ENCODE peak calls at places on chromosomes 6 and 20, in ten cellular contexts. One of them, this sample, is unnamed.

GRCh38 chr6:46104209-46104608 is 25.6 kb upstream of the ENPP4 start:
- DNase-seq in A172: no peak
- DNase-seq in anterior cingulate cortex: no peak
- DNase-seq in glutamatergic neuron: no peak
- DNase-seq in globus pallidus: no peak
- DNase-seq in stimulated activated CD4-positive, alpha-beta T cell treated with anti-CD3 and anti-CD28 coated beads, Interleukin-15, amount 100 ng/mL, for 1 hour: no peak
- DNase-seq in lung: no peak
- DNase-seq in A673: no peak
- DNase-seq in SW 1271: no peak
- DNase-seq in choroid plexus epithelial cell: no peak
- DNase-seq in this sample: no peak

GRCh38 chr20:13684566-13685222 is 46.0 kb upstream of the TASP1 start:
- DNase-seq in A172: no peak
- DNase-seq in anterior cingulate cortex: no peak
- DNase-seq in glutamatergic neuron: no peak
- DNase-seq in globus pallidus: no peak
- DNase-seq in stimulated activated CD4-positive, alpha-beta T cell treated with anti-CD3 and anti-CD28 coated beads, Interleukin-15, amount 100 ng/mL, for 1 hour: no peak
- DNase-seq in lung: no peak
- DNase-seq in A673: no peak
- DNase-seq in SW 1271: no peak
- DNase-seq in choroid plexus epithelial cell: no peak
- DNase-seq in this sample: no peak

GRCh38 chr6:13807691-13808090 is 6.7 kb downstream of the MCUR1 start:
- DNase-seq in A172: peak; percentile 55
- DNase-seq in anterior cingulate cortex: no peak
- DNase-seq in glutamatergic neuron: no peak
- DNase-seq in globus pallidus: no peak
- DNase-seq in stimulated activated CD4-positive, alpha-beta T cell treated with anti-CD3 and anti-CD28 coated beads, Interleukin-15, amount 100 ng/mL, for 1 hour: no peak
- DNase-seq in lung: no peak
- DNase-seq in A673: no peak
- DNase-seq in SW 1271: no peak
- DNase-seq in choroid plexus epithelial cell: peak; percentile 25
- DNase-seq in this sample: no peak

GRCh38 chr20:56360133-56360898 is 1.5 kb downstream of the FAM210B start:
- DNase-seq in A172: no peak
- DNase-seq in anterior cingulate cortex: no peak
- DNase-seq in glutamatergic neuron: no peak
- DNase-seq in globus pallidus: no peak
- DNase-seq in stimulated activated CD4-positive, alpha-beta T cell treated with anti-CD3 and anti-CD28 coated beads, Interleukin-15, amount 100 ng/mL, for 1 hour: no peak
- DNase-seq in lung: no peak
- DNase-seq in A673: no peak
- DNase-seq in SW 1271: no peak
- DNase-seq in choroid plexus epithelial cell: no peak
- DNase-seq in this sample: no peak

GRCh38 chr20:58714340-58714922 is 21.8 kb downstream of the NPEPL1 start:
- DNase-seq in A172: no peak
- DNase-seq in anterior cingulate cortex: no peak
- DNase-seq in glutamatergic neuron: no peak
- DNase-seq in globus pallidus: no peak
- DNase-seq in stimulated activated CD4-positive, alpha-beta T cell treated with anti-CD3 and anti-CD28 coated beads, Interleukin-15, amount 100 ng/mL, for 1 hour: no peak
- DNase-seq in lung: peak; percentile 25
- DNase-seq in A673: no peak
- DNase-seq in SW 1271: no peak
- DNase-seq in choroid plexus epithelial cell: no peak
- DNase-seq in this sample: no peak

GRCh38 chr6:3329491-3330051 is 70.8 kb downstream of the PSMG4 start:
- DNase-seq in A172: no peak
- DNase-seq in anterior cingulate cortex: no peak
- DNase-seq in glutamatergic neuron: peak; percentile 5
- DNase-seq in globus pallidus: no peak
- DNase-seq in stimulated activated CD4-positive, alpha-beta T cell treated with anti-CD3 and anti-CD28 coated beads, Interleukin-15, amount 100 ng/mL, for 1 hour: no peak
- DNase-seq in lung: no peak
- DNase-seq in A673: no peak
- DNase-seq in SW 1271: no peak
- DNase-seq in choroid plexus epithelial cell: no peak
- DNase-seq in this sample: no peak

GRCh38 chr6:82331031-82331773 is 32.4 kb upstream of the TPBG start:
- DNase-seq in A172: peak; percentile 45
- DNase-seq in anterior cingulate cortex: no peak
- DNase-seq in glutamatergic neuron: no peak
- DNase-seq in globus pallidus: no peak
- DNase-seq in stimulated activated CD4-positive, alpha-beta T cell treated with anti-CD3 and anti-CD28 coated beads, Interleukin-15, amount 100 ng/mL, for 1 hour: no peak
- DNase-seq in lung: no peak
- DNase-seq in A673: peak; percentile 68
- DNase-seq in SW 1271: peak; percentile 29
- DNase-seq in choroid plexus epithelial cell: peak; percentile 62
- DNase-seq in this sample: no peak

GRCh38 chr20:54208492-54209044 is 681 bp downstream of the PFDN4 start:
- DNase-seq in A172: peak; percentile 42
- DNase-seq in anterior cingulate cortex: no peak
- DNase-seq in glutamatergic neuron: no peak
- DNase-seq in globus pallidus: peak; percentile 18
- DNase-seq in stimulated activated CD4-positive, alpha-beta T cell treated with anti-CD3 and anti-CD28 coated beads, Interleukin-15, amount 100 ng/mL, for 1 hour: no peak
- DNase-seq in lung: no peak
- DNase-seq in A673: peak; percentile 12
- DNase-seq in SW 1271: peak; percentile 31
- DNase-seq in choroid plexus epithelial cell: peak; percentile 79
- DNase-seq in this sample: no peak

GRCh38 chr6:126767741-126768140 is 350.7 kb upstream of the RSPO3 start:
- DNase-seq in A172: no peak
- DNase-seq in anterior cingulate cortex: no peak
- DNase-seq in glutamatergic neuron: no peak
- DNase-seq in globus pallidus: no peak
- DNase-seq in stimulated activated CD4-positive, alpha-beta T cell treated with anti-CD3 and anti-CD28 coated beads, Interleukin-15, amount 100 ng/mL, for 1 hour: no peak
- DNase-seq in lung: no peak
- DNase-seq in A673: no peak
- DNase-seq in SW 1271: no peak
- DNase-seq in choroid plexus epithelial cell: no peak
- DNase-seq in this sample: no peak

GRCh38 chr6:6314601-6315000 is 5.9 kb downstream of the F13A1 start:
- DNase-seq in A172: no peak
- DNase-seq in anterior cingulate cortex: no peak
- DNase-seq in glutamatergic neuron: no peak
- DNase-seq in globus pallidus: no peak
- DNase-seq in stimulated activated CD4-positive, alpha-beta T cell treated with anti-CD3 and anti-CD28 coated beads, Interleukin-15, amount 100 ng/mL, for 1 hour: no peak
- DNase-seq in lung: no peak
- DNase-seq in A673: no peak
- DNase-seq in SW 1271: no peak
- DNase-seq in choroid plexus epithelial cell: no peak
- DNase-seq in this sample: no peak

GRCh38 chr6:156280131-156280530 is 497.0 kb upstream of the ARID1B start:
- DNase-seq in A172: no peak
- DNase-seq in anterior cingulate cortex: no peak
- DNase-seq in glutamatergic neuron: no peak
- DNase-seq in globus pallidus: no peak
- DNase-seq in stimulated activated CD4-positive, alpha-beta T cell treated with anti-CD3 and anti-CD28 coated beads, Interleukin-15, amount 100 ng/mL, for 1 hour: no peak
- DNase-seq in lung: no peak
- DNase-seq in A673: no peak
- DNase-seq in SW 1271: no peak
- DNase-seq in choroid plexus epithelial cell: no peak
- DNase-seq in this sample: no peak

GRCh38 chr20:16477632-16478031 is 95.6 kb downstream of the KIF16B start:
- DNase-seq in A172: no peak
- DNase-seq in anterior cingulate cortex: no peak
- DNase-seq in glutamatergic neuron: no peak
- DNase-seq in globus pallidus: no peak
- DNase-seq in stimulated activated CD4-positive, alpha-beta T cell treated with anti-CD3 and anti-CD28 coated beads, Interleukin-15, amount 100 ng/mL, for 1 hour: no peak
- DNase-seq in lung: no peak
- DNase-seq in A673: no peak
- DNase-seq in SW 1271: no peak
- DNase-seq in choroid plexus epithelial cell: peak; percentile 41
- DNase-seq in this sample: no peak

GRCh38 chr6:4935981-4936680 is 67.7 kb downstream of the RPP40 start:
- DNase-seq in A172: no peak
- DNase-seq in anterior cingulate cortex: no peak
- DNase-seq in glutamatergic neuron: no peak
- DNase-seq in globus pallidus: no peak
- DNase-seq in stimulated activated CD4-positive, alpha-beta T cell treated with anti-CD3 and anti-CD28 coated beads, Interleukin-15, amount 100 ng/mL, for 1 hour: no peak
- DNase-seq in lung: no peak
- DNase-seq in A673: peak; percentile 68
- DNase-seq in SW 1271: no peak
- DNase-seq in choroid plexus epithelial cell: no peak
- DNase-seq in this sample: no peak

GRCh38 chr6:10540073-10540746 is 19.1 kb downstream of the GCNT2 start:
- DNase-seq in A172: no peak
- DNase-seq in anterior cingulate cortex: no peak
- DNase-seq in glutamatergic neuron: no peak
- DNase-seq in globus pallidus: no peak
- DNase-seq in stimulated activated CD4-positive, alpha-beta T cell treated with anti-CD3 and anti-CD28 coated beads, Interleukin-15, amount 100 ng/mL, for 1 hour: no peak
- DNase-seq in lung: no peak
- DNase-seq in A673: no peak
- DNase-seq in SW 1271: no peak
- DNase-seq in choroid plexus epithelial cell: no peak
- DNase-seq in this sample: no peak

GRCh38 chr6:6834356-6835342 is 246.1 kb downstream of the LY86 start:
- DNase-seq in A172: no peak
- DNase-seq in anterior cingulate cortex: no peak
- DNase-seq in glutamatergic neuron: no peak
- DNase-seq in globus pallidus: no peak
- DNase-seq in stimulated activated CD4-positive, alpha-beta T cell treated with anti-CD3 and anti-CD28 coated beads, Interleukin-15, amount 100 ng/mL, for 1 hour: no peak
- DNase-seq in lung: peak; percentile 70
- DNase-seq in A673: no peak
- DNase-seq in SW 1271: no peak
- DNase-seq in choroid plexus epithelial cell: no peak
- DNase-seq in this sample: no peak

GRCh38 chr6:88290432-88290831 is 124.3 kb upstream of the CNR1 start:
- DNase-seq in A172: no peak
- DNase-seq in anterior cingulate cortex: no peak
- DNase-seq in glutamatergic neuron: no peak
- DNase-seq in globus pallidus: no peak
- DNase-seq in stimulated activated CD4-positive, alpha-beta T cell treated with anti-CD3 and anti-CD28 coated beads, Interleukin-15, amount 100 ng/mL, for 1 hour: no peak
- DNase-seq in lung: no peak
- DNase-seq in A673: no peak
- DNase-seq in SW 1271: no peak
- DNase-seq in choroid plexus epithelial cell: no peak
- DNase-seq in this sample: no peak

GRCh38 chr6:113856011-113856551 is 1.1 kb upstream of the MARCKS start:
- DNase-seq in A172: peak; percentile 23
- DNase-seq in anterior cingulate cortex: peak; percentile 67
- DNase-seq in glutamatergic neuron: peak; percentile 46
- DNase-seq in globus pallidus: peak; percentile 66
- DNase-seq in stimulated activated CD4-positive, alpha-beta T cell treated with anti-CD3 and anti-CD28 coated beads, Interleukin-15, amount 100 ng/mL, for 1 hour: no peak
- DNase-seq in lung: no peak
- DNase-seq in A673: peak; percentile 67
- DNase-seq in SW 1271: no peak
- DNase-seq in choroid plexus epithelial cell: peak; percentile 76
- DNase-seq in this sample: peak; percentile 31

GRCh38 chr6:39791850-39792500 is at the start of gene DAAM2:
- DNase-seq in A172: no peak
- DNase-seq in anterior cingulate cortex: no peak
- DNase-seq in glutamatergic neuron: peak; percentile 67
- DNase-seq in globus pallidus: peak; percentile 74
- DNase-seq in stimulated activated CD4-positive, alpha-beta T cell treated with anti-CD3 and anti-CD28 coated beads, Interleukin-15, amount 100 ng/mL, for 1 hour: no peak
- DNase-seq in lung: peak; percentile 50
- DNase-seq in A673: peak; percentile 64
- DNase-seq in SW 1271: no peak
- DNase-seq in choroid plexus epithelial cell: peak; percentile 43
- DNase-seq in this sample: peak; percentile 46

GRCh38 chr20:18916886-18917785 is 103.6 kb downstream of the SCP2D1 start:
- DNase-seq in A172: peak; percentile 83
- DNase-seq in anterior cingulate cortex: no peak
- DNase-seq in glutamatergic neuron: no peak
- DNase-seq in globus pallidus: no peak
- DNase-seq in stimulated activated CD4-positive, alpha-beta T cell treated with anti-CD3 and anti-CD28 coated beads, Interleukin-15, amount 100 ng/mL, for 1 hour: no peak
- DNase-seq in lung: no peak
- DNase-seq in A673: peak; percentile 49
- DNase-seq in SW 1271: no peak
- DNase-seq in choroid plexus epithelial cell: no peak
- DNase-seq in this sample: no peak

GRCh38 chr6:22917344-22917743 is 348.0 kb downstream of the HDGFL1 start:
- DNase-seq in A172: no peak
- DNase-seq in anterior cingulate cortex: no peak
- DNase-seq in glutamatergic neuron: no peak
- DNase-seq in globus pallidus: no peak
- DNase-seq in stimulated activated CD4-positive, alpha-beta T cell treated with anti-CD3 and anti-CD28 coated beads, Interleukin-15, amount 100 ng/mL, for 1 hour: no peak
- DNase-seq in lung: no peak
- DNase-seq in A673: no peak
- DNase-seq in SW 1271: no peak
- DNase-seq in choroid plexus epithelial cell: no peak
- DNase-seq in this sample: no peak

GRCh38 chr6:5537967-5538366 is 276.7 kb downstream of the FARS2 start:
- DNase-seq in A172: no peak
- DNase-seq in anterior cingulate cortex: no peak
- DNase-seq in glutamatergic neuron: no peak
- DNase-seq in globus pallidus: no peak
- DNase-seq in stimulated activated CD4-positive, alpha-beta T cell treated with anti-CD3 and anti-CD28 coated beads, Interleukin-15, amount 100 ng/mL, for 1 hour: no peak
- DNase-seq in lung: no peak
- DNase-seq in A673: no peak
- DNase-seq in SW 1271: no peak
- DNase-seq in choroid plexus epithelial cell: peak; percentile 33
- DNase-seq in this sample: no peak

GRCh38 chr6:47129129-47129528 is 87.0 kb upstream of the ADGRF1 start:
- DNase-seq in A172: no peak
- DNase-seq in anterior cingulate cortex: no peak
- DNase-seq in glutamatergic neuron: no peak
- DNase-seq in globus pallidus: no peak
- DNase-seq in stimulated activated CD4-positive, alpha-beta T cell treated with anti-CD3 and anti-CD28 coated beads, Interleukin-15, amount 100 ng/mL, for 1 hour: no peak
- DNase-seq in lung: no peak
- DNase-seq in A673: no peak
- DNase-seq in SW 1271: no peak
- DNase-seq in choroid plexus epithelial cell: no peak
- DNase-seq in this sample: no peak